ENCODE peak calls at places on chromosomes 4 and X, in seven cellular contexts. H is mammary epithelial cell, Y is body of pancreas, L is tibial artery, I is cardiac muscle cell, F is NB4, N is bronchial epithelial cell. X is an unnamed sample.
A peak's percentile ranks its signal among the peaks of the same experiment; 100 is the strongest.

GRCh38 chr4:1329408-1330371 is 17.3 kb upstream of the UVSSA start:
- DNase-seq in H (peak; percentile 94), Y (no peak), L (no peak), I (no peak), F (no peak), N (no peak), X (no peak)

GRCh38 chr4:5459236-5459635 is 249.1 kb downstream of the EVC2 start:
- DNase-seq in H (no peak), Y (no peak), L (peak; percentile 37), I (no peak), F (no peak), N (no peak), X (no peak)

GRCh38 chr4:117417856-117418255 is 332.5 kb upstream of the TRAM1L1 start:
- DNase-seq in H (peak; percentile 31), Y (no peak), L (no peak), I (no peak), F (no peak), N (peak; percentile 48), X (no peak)

GRCh38 chr4:7843831-7844230 is 95.8 kb downstream of the AFAP1 start:
- DNase-seq in H (no peak), Y (no peak), L (no peak), I (no peak), F (no peak), N (no peak), X (no peak)

GRCh38 chr4:122771724-122772123 is 39.2 kb downstream of the BBS12 start:
- DNase-seq in H (no peak), Y (no peak), L (no peak), I (no peak), F (no peak), N (no peak), X (no peak)

GRCh38 chrX:39895228-39896110 is 202.3 kb downstream of the BCOR start:
- DNase-seq in H (peak; percentile 32), Y (no peak), L (no peak), I (no peak), F (no peak), N (peak; percentile 39), X (peak; percentile 35)

GRCh38 chrX:69179380-69179911 is 14.2 kb upstream of the PJA1 start:
- DNase-seq in H (no peak), Y (no peak), L (no peak), I (peak; percentile 24), F (no peak), N (no peak), X (no peak)

GRCh38 chrX:40273356-40274050 is 175.7 kb upstream of the BCOR start:
- DNase-seq in H (no peak), Y (no peak), L (no peak), I (peak; percentile 46), F (peak; percentile 81), N (no peak), X (no peak)

GRCh38 chrX:136157187-136157586 is 9.9 kb downstream of the FHL1 start:
- DNase-seq in H (no peak), Y (no peak), L (no peak), I (no peak), F (peak; percentile 8), N (no peak), X (no peak)

GRCh38 chr4:7236847-7237246 is 44.5 kb downstream of the SORCS2 start:
- DNase-seq in H (no peak), Y (no peak), L (no peak), I (peak; percentile 70), F (no peak), N (no peak), X (no peak)

GRCh38 chr4:140640150-140640748 is 71.5 kb upstream of the UCP1 start:
- DNase-seq in H (no peak), Y (no peak), L (no peak), I (no peak), F (no peak), N (no peak), X (no peak)

GRCh38 chr4:140642674-140643437 is 74.1 kb upstream of the UCP1 start:
- DNase-seq in H (no peak), Y (no peak), L (no peak), I (no peak), F (no peak), N (no peak), X (no peak)

GRCh38 chr4:140641105-140641555 is 72.4 kb upstream of the UCP1 start:
- DNase-seq in H (no peak), Y (no peak), L (no peak), I (no peak), F (no peak), N (no peak), X (no peak)

GRCh38 chr4:140643571-140644055 is 74.9 kb upstream of the UCP1 start:
- DNase-seq in H (no peak), Y (no peak), L (no peak), I (no peak), F (no peak), N (no peak), X (no peak)

DNA sequence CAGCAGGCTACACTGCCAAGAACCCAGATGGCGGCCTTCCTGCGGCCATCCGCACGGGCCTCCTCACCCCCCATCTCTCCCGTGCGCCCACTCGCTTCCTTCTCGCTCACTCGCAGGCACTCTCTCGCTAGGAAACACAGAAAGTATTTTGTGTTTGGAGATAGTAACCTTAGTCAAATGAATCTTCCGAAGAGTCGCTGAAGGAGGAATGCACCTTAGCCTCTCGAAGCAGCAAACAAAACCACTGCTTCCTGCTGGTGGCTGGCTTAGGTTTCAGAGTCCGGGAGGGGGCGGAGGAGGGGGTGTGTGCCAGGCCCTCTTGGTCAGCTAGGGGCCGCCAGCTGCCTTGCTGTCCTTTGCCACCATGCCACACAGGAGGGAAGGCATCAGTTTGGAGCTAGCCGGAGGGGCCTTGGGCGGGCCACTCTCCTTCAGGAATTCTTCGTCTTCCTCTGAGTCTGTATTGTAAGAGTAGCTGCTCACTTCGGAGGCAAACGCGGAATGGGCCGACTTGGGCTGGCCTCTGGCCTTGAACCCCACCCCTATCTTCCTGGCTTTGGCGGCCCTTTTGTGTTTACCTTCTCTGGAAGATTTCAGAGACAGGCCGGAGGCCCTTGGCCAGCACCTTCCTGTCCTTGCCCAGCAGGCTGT is 73.2 kb upstream of the UCP1 start:
- DNase-seq in H (peak; percentile 26), Y (no peak), L (no peak), I (no peak), F (no peak), N (no peak), X (no peak)
- TF ChIP-seq CTCF in H (peak; percentile 35), Y (no peak), L (no peak), I (no peak), F (no peak), N (no peak), X (no peak)

DNA sequence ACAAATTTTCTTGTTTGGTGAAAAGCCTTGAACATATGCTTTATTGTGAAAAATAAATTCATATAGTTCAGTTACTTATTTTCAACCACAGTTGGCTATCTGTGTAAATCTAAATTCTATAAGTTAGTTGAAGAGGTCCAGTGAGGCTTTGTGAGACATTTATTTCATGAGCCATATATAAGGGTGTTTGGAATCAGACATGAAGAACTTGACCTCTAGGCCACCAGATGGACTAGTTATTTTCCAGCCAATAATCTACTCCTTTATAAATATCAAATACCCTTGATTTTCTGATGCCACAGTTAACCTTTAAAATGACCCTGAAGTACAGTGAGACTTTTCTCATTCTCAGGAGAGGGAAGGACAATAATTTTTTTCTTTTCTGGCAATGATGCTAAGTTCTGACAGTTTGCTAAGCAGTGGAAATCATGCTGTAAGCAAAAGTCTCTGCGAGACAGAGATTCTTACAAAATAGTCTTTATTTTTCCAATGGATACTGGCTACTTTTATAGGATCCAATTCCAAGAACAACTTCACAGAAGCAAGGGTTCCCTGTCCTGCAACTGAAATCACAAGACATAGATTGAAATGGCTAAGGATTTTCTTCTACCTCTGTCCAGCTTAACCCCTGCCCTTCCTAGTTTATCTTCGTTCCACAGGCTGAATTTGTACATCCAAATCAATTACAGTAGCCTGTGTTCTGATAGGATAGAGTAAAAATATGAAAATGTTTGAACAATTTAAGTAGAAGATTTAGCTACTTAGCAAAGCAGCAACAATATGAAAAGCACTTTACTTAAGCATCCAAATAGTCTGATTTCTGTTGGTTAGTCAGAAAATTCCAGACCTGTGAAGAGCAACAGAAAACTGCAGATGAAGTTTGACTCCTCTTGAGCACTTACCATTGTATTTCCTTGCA is 2.3 kb downstream of the ARSJ start:
- DNase-seq in H (peak; percentile 12), Y (no peak), L (no peak), I (no peak), F (no peak), N (peak; percentile 41), X (no peak)
- H3K4me3 ChIP-seq in H (peak overlapping the region; percentile 58), Y (no peak overlapping the region), L (peak overlapping the region; percentile 92), I (no peak overlapping the region), F (no peak overlapping the region), N (peak overlapping the region; percentile 63), X (peak overlapping the region; percentile 80)

DNA sequence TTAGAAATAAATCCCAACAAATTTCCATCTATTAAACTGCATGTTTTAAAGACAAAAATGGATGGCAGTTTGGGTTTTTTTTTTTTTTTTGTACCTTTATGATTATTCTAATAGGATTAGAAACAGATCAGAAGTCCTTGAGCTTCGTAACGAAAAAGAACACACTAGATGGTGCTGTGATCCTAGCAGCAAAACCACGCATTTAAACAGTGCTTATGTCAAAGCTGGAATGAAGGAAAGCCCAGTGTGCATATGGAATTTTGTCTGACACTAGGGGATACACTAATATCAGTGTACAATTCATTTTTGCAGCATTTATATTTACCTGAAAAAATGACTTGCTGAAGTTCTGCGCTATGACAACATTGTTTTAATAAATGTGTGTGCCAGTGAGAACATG is 229.1 kb downstream of the VEGFC start:
- DNase-seq in H (no peak), Y (no peak), L (no peak), I (peak; percentile 12), F (peak; percentile 4), N (peak; percentile 37), X (peak; percentile 84)
- TF ChIP-seq CTCF in H (peak; percentile 10), Y (no peak), L (no peak), I (peak; percentile 57), F (no peak), N (no peak), X (peak; percentile 30)

DNA sequence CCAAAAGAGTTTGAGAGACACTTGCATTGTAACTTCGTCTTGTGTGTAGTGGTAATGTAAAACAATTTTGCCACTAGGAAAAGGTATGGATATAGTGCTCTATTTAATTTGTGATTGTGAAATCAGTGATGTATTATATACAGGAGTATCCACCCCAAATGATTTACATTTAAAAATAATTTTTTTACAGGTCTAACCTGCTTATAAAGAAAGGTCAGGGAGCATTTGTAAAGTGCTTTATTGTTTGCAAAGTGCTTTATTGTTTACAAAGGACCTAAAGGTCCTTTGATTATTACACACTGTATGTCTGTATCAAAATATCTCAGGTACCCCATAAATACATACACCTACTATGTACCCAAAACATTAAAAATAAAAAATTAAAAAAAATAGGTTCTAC is 70.3 kb downstream of the DCK start:
- DNase-seq in H (no peak), Y (no peak), L (no peak), I (no peak), F (no peak), N (no peak), X (no peak)
- H3K4me3 ChIP-seq in H (no peak overlapping the region), Y (no peak overlapping the region), L (no peak overlapping the region), I (no peak overlapping the region), F (no peak overlapping the region), N (no peak overlapping the region), X (no peak overlapping the region)

DNA sequence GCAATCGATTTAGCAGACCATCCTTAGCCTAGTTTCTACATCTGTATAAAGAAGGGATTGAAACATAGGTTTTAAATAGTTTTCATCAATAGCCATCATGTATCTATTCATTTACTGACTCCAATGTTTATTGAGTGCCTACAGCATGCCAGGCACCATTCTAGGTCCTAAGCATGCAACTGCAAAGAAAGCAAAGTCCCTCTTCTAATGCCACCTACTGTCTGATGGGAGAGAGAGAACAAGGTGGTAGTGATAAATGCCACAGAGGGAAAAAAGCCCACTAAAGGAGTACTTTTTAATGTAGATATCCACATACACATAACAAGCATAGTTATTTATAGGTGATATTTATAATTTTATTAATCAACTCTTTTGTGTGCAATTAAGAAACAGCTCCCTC is 67.6 kb upstream of the PPARGC1A start:
- DNase-seq in H (no peak), Y (no peak), L (no peak), I (no peak), F (no peak), N (no peak), X (no peak)
- TF ChIP-seq CTCF in H (no peak), Y (no peak), L (no peak), I (no peak), F (no peak), N (no peak), X (no peak)